ENCODE peak calls at places on chromosomes 16 and 17, in seven cellular contexts. Q, V, X, K, Z, G and F are unnamed samples.

GRCh38 chr17:46931596-46931995 is 8.6 kb downstream of the GOSR2 start:
- DNase-seq in V (no peak), K (no peak), X (no peak), Q (no peak), G (no peak), Z (no peak), F (no peak)

GRCh38 chr17:61106354-61106753 is 293.3 kb upstream of the TBX2 start:
- DNase-seq in Q (no peak), G (no peak), X (no peak), V (no peak), K (no peak), Z (no peak), F (no peak)

GRCh38 chr17:75689441-75689873 is 22.3 kb downstream of the SAP30BP start:
- DNase-seq in X (peak), Z (no peak), K (no peak), Q (peak), V (peak), G (peak), F (peak)

GRCh38 chr17:58565389-58566311 is 51.2 kb upstream of the MTMR4 start:
- DNase-seq in V (peak), K (no peak), Q (no peak), Z (peak), X (no peak), G (no peak), F (no peak)

GRCh38 chr16:55543470-55543869 is 23.0 kb upstream of the CAPNS2 start:
- DNase-seq in V (peak), Z (no peak), G (peak), Q (no peak), X (no peak), K (peak), F (no peak)

GRCh38 chr16:82755570-82756282 is 129.0 kb downstream of the CDH13 start:
- DNase-seq in Z (peak), V (peak), X (no peak), K (peak), G (peak), Q (no peak), F (no peak)

GRCh38 chr17:35726609-35727460 is 4.6 kb upstream of the RASL10B start:
- DNase-seq in Z (peak), K (no peak), X (no peak), V (peak), Q (no peak), G (peak), F (peak)

GRCh38 chr17:29180051-29180787 is at the start of gene MYO18A:
- DNase-seq in K (peak), X (peak), Q (no peak), V (peak), Z (peak), G (peak), F (peak)

GRCh38 chr17:37392024-37392590 is 14.5 kb downstream of the ACACA start:
- DNase-seq in Q (no peak), K (peak), Z (peak), X (peak), V (no peak), G (peak), F (no peak)

GRCh38 chr17:78140169-78141051 is 5.8 kb upstream of the C17orf99 start:
- DNase-seq in G (peak), X (peak), Q (peak), V (peak), Z (peak), K (peak), F (peak)

GRCh38 chr16:814974-815373 is 14.4 kb upstream of the GNG13 start:
- DNase-seq in K (no peak), G (peak), Q (no peak), V (no peak), Z (peak), X (no peak), F (no peak)

GRCh38 chr17:32258383-32259121 is 7.1 kb upstream of the RHBDL3 start:
- DNase-seq in Z (no peak), G (no peak), K (peak), Q (no peak), V (no peak), X (no peak), F (peak)

GRCh38 chr17:1649844-1650409 is at the start of gene RILP:
- DNase-seq in V (peak), X (peak), Z (peak), K (no peak), Q (no peak), G (peak), F (peak)

GRCh38 chr17:65194670-65195334 is 57.6 kb downstream of the RGS9 start:
- DNase-seq in X (no peak), Q (no peak), G (no peak), K (no peak), Z (no peak), V (peak), F (no peak)

GRCh38 chr16:66287416-66287815 is 79.1 kb upstream of the CDH5 start:
- DNase-seq in G (no peak), K (no peak), X (no peak), Q (no peak), Z (no peak), V (no peak), F (no peak)

GRCh38 chr17:9676084-9676483 is 30.8 kb downstream of the USP43 start:
- DNase-seq in X (no peak), Q (no peak), V (peak), G (peak), K (no peak), Z (no peak), F (no peak)

GRCh38 chr16:10088380-10088793 is 93.8 kb downstream of the GRIN2A start:
- DNase-seq in Z (peak), X (no peak), K (no peak), Q (no peak), G (no peak), V (no peak), F (peak)

GRCh38 chr16:50692999-50693781 is at the start of gene NOD2:
- DNase-seq in Q (no peak), G (peak), X (peak), K (peak), V (peak), Z (no peak), F (peak)

GRCh38 chr17:16287563-16288027 is 65.7 kb downstream of the CENPV start:
- DNase-seq in Z (peak), G (peak), V (no peak), Q (no peak), K (no peak), X (no peak), F (no peak)

GRCh38 chr17:30586818-30587595 is 109.8 kb downstream of the GOSR1 start:
- DNase-seq in X (no peak), Q (no peak), K (no peak), G (peak), V (no peak), Z (peak), F (no peak)

GRCh38 chr17:74521701-74522201 is 9.5 kb downstream of the CD300LB start:
- DNase-seq in K (no peak), X (no peak), Q (no peak), V (no peak), Z (no peak), G (no peak), F (no peak)

GRCh38 chr16:53091508-53092211 is 36.9 kb downstream of the CHD9 start:
- DNase-seq in G (peak), V (peak), Q (no peak), Z (peak), K (peak), X (no peak), F (peak)

GRCh38 chr17:30838187-30838807 is 6.5 kb downstream of the ATAD5 start:
- DNase-seq in X (no peak), Z (no peak), V (no peak), K (no peak), G (no peak), Q (no peak), F (no peak)

GRCh38 chr16:89452925-89453324 is 37.4 kb downstream of the ANKRD11 start:
- DNase-seq in G (no peak), K (no peak), Q (no peak), X (no peak), Z (no peak), V (no peak), F (no peak)

GRCh38 chr16:67404740-67405226 is 11.5 kb upstream of the TPPP3 start:
- DNase-seq in X (no peak), K (no peak), Z (no peak), V (peak), Q (peak), G (no peak), F (peak)

GRCh38 chr16:440627-441026 is 15.2 kb downstream of the RAB11FIP3 start:
- DNase-seq in Z (no peak), Q (no peak), X (no peak), G (no peak), K (no peak), V (no peak), F (no peak)

GRCh38 chr17:17326275-17326875 is 23.2 kb downstream of the NT5M start:
- DNase-seq in V (no peak), G (no peak), K (peak), Z (no peak), X (no peak), Q (no peak), F (peak)

GRCh38 chr16:87958632-87959031 is 7.4 kb downstream of the BANP start:
- DNase-seq in Z (no peak), G (no peak), Q (no peak), X (no peak), V (no peak), K (no peak), F (no peak)

GRCh38 chr17:7720125-7720524 is 2.6 kb downstream of the DNAH2 start:
- DNase-seq in Z (no peak), X (no peak), G (no peak), K (no peak), Q (no peak), V (peak), F (no peak)

GRCh38 chr16:86834451-86835035 is 256.2 kb downstream of the FOXL1 start:
- DNase-seq in X (no peak), V (peak), Q (no peak), G (peak), K (peak), Z (peak), F (no peak)

GRCh38 chr16:21033707-21034106 is 116.9 kb downstream of the DNAH3 start:
- DNase-seq in K (no peak), X (no peak), V (no peak), Q (no peak), Z (no peak), G (peak), F (no peak)

GRCh38 chr17:44878627-44879221 is 20.5 kb downstream of the EFTUD2 start:
- DNase-seq in G (peak), Z (peak), V (peak), K (peak), Q (no peak), X (peak), F (no peak)

GRCh38 chr17:43813386-43813785 is 19.6 kb downstream of the MPP3 start:
- DNase-seq in X (no peak), Q (no peak), G (no peak), Z (no peak), V (no peak), K (no peak), F (no peak)

GRCh38 chr17:43810823-43811222 is 22.1 kb downstream of the MPP3 start:
- DNase-seq in G (no peak), X (no peak), K (no peak), Q (no peak), V (no peak), Z (no peak), F (no peak)

GRCh38 chr17:43812396-43813265 is 20.3 kb downstream of the MPP3 start:
- DNase-seq in Q (no peak), K (no peak), V (no peak), Z (no peak), G (no peak), X (no peak), F (no peak)

GRCh38 chr17:43809121-43809520 is 23.8 kb downstream of the MPP3 start:
- DNase-seq in K (no peak), V (no peak), X (no peak), Q (no peak), Z (no peak), G (no peak), F (no peak)

GRCh38 chr17:43810226-43810715 is 22.7 kb downstream of the MPP3 start:
- DNase-seq in V (no peak), Z (no peak), Q (no peak), X (no peak), G (no peak), K (no peak), F (no peak)
- H3K4me3 ChIP-seq in V (no peak), Z (no peak), Q (no peak), X (no peak), G (no peak), K (no peak), F (no peak)

DNA sequence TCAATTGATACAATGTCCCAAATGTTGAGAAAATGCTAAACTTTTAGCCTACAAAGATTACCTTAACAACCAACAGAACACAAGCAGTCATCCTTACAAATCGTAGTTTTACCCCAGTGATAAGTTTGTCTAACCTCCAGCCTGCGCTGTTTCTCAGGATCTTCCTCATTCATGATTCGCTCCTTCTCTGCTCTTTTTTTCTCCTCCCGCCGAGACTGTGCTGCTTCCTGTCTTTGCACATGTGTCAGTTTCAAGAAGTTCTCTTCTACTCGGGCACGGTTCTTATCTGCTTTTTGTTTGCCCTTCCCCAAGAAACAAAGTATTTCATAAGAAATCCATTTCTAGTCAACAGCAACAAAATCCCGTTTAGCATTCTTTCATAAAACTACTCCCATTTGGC is 10.2 kb upstream of the STRADA start:
- DNase-seq in Z (no peak), K (no peak), G (no peak), X (peak), Q (no peak), V (no peak), F (no peak)
- H3K9ac ChIP-seq in Z (no peak), K (no peak), G (no peak), X (peak), Q (no peak), V (no peak), F (no peak)

GRCh38 chr17:39756376-39757079 is 18.8 kb downstream of the GRB7 start:
- DNase-seq in V (no peak), Q (no peak), K (no peak), G (no peak), X (no peak), Z (no peak), F (no peak)
- H3K4me3 ChIP-seq in V (no peak), Q (no peak), K (no peak), G (no peak), X (peak), Z (no peak), F (no peak)

DNA sequence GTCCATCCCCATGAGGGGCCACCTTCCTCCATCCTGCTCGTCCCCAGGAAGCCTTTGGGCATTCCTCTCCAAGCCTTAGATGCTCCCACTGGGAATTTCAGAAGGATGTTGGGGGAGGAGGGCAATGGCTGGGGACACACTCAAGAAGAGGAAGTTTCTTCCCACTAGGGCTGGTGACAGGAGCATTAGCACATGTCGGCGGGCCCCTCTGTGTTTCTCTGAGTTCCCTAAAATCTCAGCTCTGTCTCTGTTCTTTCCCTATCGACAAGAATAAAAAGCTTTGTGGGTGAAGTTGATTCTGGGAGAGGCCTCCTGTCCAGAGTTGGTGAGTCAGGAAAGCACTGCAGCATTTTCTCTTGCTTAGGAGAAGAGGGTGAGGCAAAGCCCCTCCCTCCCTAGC is 19.7 kb upstream of the C17orf107 start:
- DNase-seq in Z (no peak), X (no peak), V (no peak), Q (no peak), K (no peak), G (no peak), F (no peak)
- H3K9ac ChIP-seq in Z (no peak), X (no peak), V (no peak), Q (no peak), K (no peak), G (no peak), F (no peak)